ENCODE peak calls at places on chromosomes 2 and 18, in ten cellular contexts. One of them, this sample, is unnamed.

GRCh38 chr18:48908916-48909315 is 41.8 kb downstream of the SMAD7 start:
- DNase-seq in A549: no peak
- DNase-seq in prostate gland: no peak
- DNase-seq in neural progenitor cell: no peak
- DNase-seq in hepatocyte: no peak
- DNase-seq in CD8-positive, alpha-beta memory T cell: no peak
- DNase-seq in mesenchymal stem cell: no peak
- DNase-seq in OCI-LY7: no peak
- DNase-seq in CD8-positive, alpha-beta T cell: no peak
- DNase-seq in foreskin keratinocyte: no peak
- DNase-seq in this sample: no peak

GRCh38 chr2:240786871-240787311 is 33.1 kb downstream of the KIF1A start:
- DNase-seq in foreskin keratinocyte: no peak
- DNase-seq in CD8-positive, alpha-beta T cell: no peak
- DNase-seq in hepatocyte: no peak
- DNase-seq in OCI-LY7: no peak
- DNase-seq in mesenchymal stem cell: no peak
- DNase-seq in prostate gland: no peak
- DNase-seq in A549: no peak
- DNase-seq in CD8-positive, alpha-beta memory T cell: no peak
- DNase-seq in neural progenitor cell: no peak
- DNase-seq in this sample: no peak

GRCh38 chr2:15241208-15241607 is 319.9 kb downstream of the NBAS start:
- DNase-seq in prostate gland: no peak
- DNase-seq in foreskin keratinocyte: peak; percentile 29
- DNase-seq in OCI-LY7: no peak
- DNase-seq in CD8-positive, alpha-beta memory T cell: no peak
- DNase-seq in mesenchymal stem cell: no peak
- DNase-seq in A549: no peak
- DNase-seq in hepatocyte: no peak
- DNase-seq in CD8-positive, alpha-beta T cell: no peak
- DNase-seq in neural progenitor cell: no peak
- DNase-seq in this sample: no peak

GRCh38 chr2:142544173-142544572 is 333.3 kb upstream of the KYNU start:
- DNase-seq in neural progenitor cell: no peak
- DNase-seq in CD8-positive, alpha-beta T cell: no peak
- DNase-seq in OCI-LY7: no peak
- DNase-seq in A549: no peak
- DNase-seq in prostate gland: no peak
- DNase-seq in foreskin keratinocyte: no peak
- DNase-seq in hepatocyte: no peak
- DNase-seq in mesenchymal stem cell: no peak
- DNase-seq in CD8-positive, alpha-beta memory T cell: no peak
- DNase-seq in this sample: no peak

GRCh38 chr2:654896-655295 is 22.3 kb downstream of the TMEM18 start:
- DNase-seq in mesenchymal stem cell: no peak
- DNase-seq in OCI-LY7: no peak
- DNase-seq in prostate gland: no peak
- DNase-seq in CD8-positive, alpha-beta memory T cell: no peak
- DNase-seq in foreskin keratinocyte: no peak
- DNase-seq in A549: no peak
- DNase-seq in neural progenitor cell: no peak
- DNase-seq in CD8-positive, alpha-beta T cell: no peak
- DNase-seq in hepatocyte: no peak
- DNase-seq in this sample: no peak

GRCh38 chr2:113240915-113241911 is 37.5 kb downstream of the PAX8 start:
- DNase-seq in mesenchymal stem cell: peak; percentile 98
- DNase-seq in prostate gland: no peak
- DNase-seq in hepatocyte: peak; percentile 90
- DNase-seq in foreskin keratinocyte: peak; percentile 100
- DNase-seq in neural progenitor cell: no peak
- DNase-seq in CD8-positive, alpha-beta T cell: no peak
- DNase-seq in CD8-positive, alpha-beta memory T cell: no peak
- DNase-seq in A549: peak; percentile 99
- DNase-seq in OCI-LY7: no peak
- DNase-seq in this sample: peak; percentile 78

GRCh38 chr18:70454705-70455322 is 166.0 kb downstream of the SOCS6 start:
- DNase-seq in foreskin keratinocyte: no peak
- DNase-seq in mesenchymal stem cell: peak; percentile 69
- DNase-seq in A549: peak; percentile 76
- DNase-seq in hepatocyte: peak; percentile 82
- DNase-seq in prostate gland: peak; percentile 44
- DNase-seq in CD8-positive, alpha-beta memory T cell: no peak
- DNase-seq in neural progenitor cell: peak; percentile 71
- DNase-seq in CD8-positive, alpha-beta T cell: no peak
- DNase-seq in OCI-LY7: peak; percentile 35
- DNase-seq in this sample: no peak

GRCh38 chr2:163375070-163375469 is 360.7 kb downstream of the FIGN start:
- DNase-seq in mesenchymal stem cell: no peak
- DNase-seq in OCI-LY7: no peak
- DNase-seq in CD8-positive, alpha-beta memory T cell: no peak
- DNase-seq in foreskin keratinocyte: no peak
- DNase-seq in neural progenitor cell: no peak
- DNase-seq in A549: no peak
- DNase-seq in prostate gland: no peak
- DNase-seq in CD8-positive, alpha-beta T cell: no peak
- DNase-seq in hepatocyte: no peak
- DNase-seq in this sample: no peak

GRCh38 chr2:148926291-148926961 is 51.4 kb downstream of the KIF5C start:
- DNase-seq in CD8-positive, alpha-beta memory T cell: peak; percentile 31
- DNase-seq in hepatocyte: peak; percentile 82
- DNase-seq in neural progenitor cell: peak; percentile 52
- DNase-seq in CD8-positive, alpha-beta T cell: peak; percentile 68
- DNase-seq in mesenchymal stem cell: peak; percentile 36
- DNase-seq in prostate gland: no peak
- DNase-seq in OCI-LY7: peak; percentile 34
- DNase-seq in foreskin keratinocyte: no peak
- DNase-seq in A549: peak; percentile 31
- DNase-seq in this sample: no peak

GRCh38 chr18:46820863-46821262 is 64.0 kb upstream of the ST8SIA5 start:
- DNase-seq in A549: no peak
- DNase-seq in CD8-positive, alpha-beta memory T cell: no peak
- DNase-seq in hepatocyte: no peak
- DNase-seq in foreskin keratinocyte: no peak
- DNase-seq in prostate gland: no peak
- DNase-seq in mesenchymal stem cell: no peak
- DNase-seq in CD8-positive, alpha-beta T cell: no peak
- DNase-seq in OCI-LY7: no peak
- DNase-seq in neural progenitor cell: no peak
- DNase-seq in this sample: no peak

GRCh38 chr2:38107738-38108410 is 31.9 kb upstream of the CYP1B1 start:
- DNase-seq in foreskin keratinocyte: no peak
- DNase-seq in mesenchymal stem cell: no peak
- DNase-seq in CD8-positive, alpha-beta memory T cell: no peak
- DNase-seq in neural progenitor cell: peak; percentile 54
- DNase-seq in CD8-positive, alpha-beta T cell: no peak
- DNase-seq in OCI-LY7: no peak
- DNase-seq in prostate gland: no peak
- DNase-seq in A549: no peak
- DNase-seq in hepatocyte: no peak
- DNase-seq in this sample: no peak

GRCh38 chr2:38108907-38109731 is 33.2 kb upstream of the CYP1B1 start:
- DNase-seq in CD8-positive, alpha-beta T cell: no peak
- DNase-seq in CD8-positive, alpha-beta memory T cell: no peak
- DNase-seq in A549: peak; percentile 32
- DNase-seq in hepatocyte: no peak
- DNase-seq in mesenchymal stem cell: no peak
- DNase-seq in OCI-LY7: no peak
- DNase-seq in neural progenitor cell: no peak
- DNase-seq in foreskin keratinocyte: peak; percentile 16
- DNase-seq in prostate gland: no peak
- DNase-seq in this sample: no peak

GRCh38 chr2:38105911-38106310 is 30.0 kb upstream of the CYP1B1 start:
- DNase-seq in CD8-positive, alpha-beta T cell: no peak
- DNase-seq in A549: no peak
- DNase-seq in neural progenitor cell: no peak
- DNase-seq in CD8-positive, alpha-beta memory T cell: no peak
- DNase-seq in OCI-LY7: no peak
- DNase-seq in foreskin keratinocyte: no peak
- DNase-seq in hepatocyte: no peak
- DNase-seq in mesenchymal stem cell: peak; percentile 36
- DNase-seq in prostate gland: no peak
- DNase-seq in this sample: no peak

GRCh38 chr2:38104598-38104997 is 28.6 kb upstream of the CYP1B1 start:
- DNase-seq in CD8-positive, alpha-beta memory T cell: no peak
- DNase-seq in OCI-LY7: no peak
- DNase-seq in mesenchymal stem cell: no peak
- DNase-seq in hepatocyte: no peak
- DNase-seq in CD8-positive, alpha-beta T cell: no peak
- DNase-seq in prostate gland: no peak
- DNase-seq in A549: no peak
- DNase-seq in neural progenitor cell: no peak
- DNase-seq in foreskin keratinocyte: no peak
- DNase-seq in this sample: no peak

GRCh38 chr2:38106420-38107182 is 30.6 kb upstream of the CYP1B1 start:
- DNase-seq in foreskin keratinocyte: peak; percentile 19
- DNase-seq in CD8-positive, alpha-beta memory T cell: no peak
- DNase-seq in neural progenitor cell: no peak
- DNase-seq in prostate gland: no peak
- DNase-seq in mesenchymal stem cell: peak; percentile 90
- DNase-seq in OCI-LY7: no peak
- DNase-seq in A549: peak; percentile 36
- DNase-seq in hepatocyte: peak; percentile 62
- DNase-seq in CD8-positive, alpha-beta T cell: no peak
- DNase-seq in this sample: no peak
- H3K27ac ChIP-seq in foreskin keratinocyte: peak overlapping the region; percentile 33
- H3K27ac ChIP-seq in CD8-positive, alpha-beta memory T cell: no peak overlapping the region
- H3K27ac ChIP-seq in neural progenitor cell: no peak overlapping the region
- H3K27ac ChIP-seq in prostate gland: peak overlapping the region; percentile 48
- H3K27ac ChIP-seq in mesenchymal stem cell: peak overlapping the region; percentile 98
- H3K27ac ChIP-seq in OCI-LY7: no peak overlapping the region
- H3K27ac ChIP-seq in A549: peak overlapping the region; percentile 73
- H3K27ac ChIP-seq in hepatocyte: peak overlapping the region; percentile 89
- H3K27ac ChIP-seq in CD8-positive, alpha-beta T cell: no peak overlapping the region
- H3K27ac ChIP-seq in this sample: peak overlapping the region; percentile 26

GRCh38 chr2:98501896-98502295 is 57.2 kb downstream of the INPP4A start:
- DNase-seq in A549: no peak
- DNase-seq in prostate gland: no peak
- DNase-seq in mesenchymal stem cell: no peak
- DNase-seq in CD8-positive, alpha-beta T cell: peak; percentile 40
- DNase-seq in OCI-LY7: no peak
- DNase-seq in neural progenitor cell: no peak
- DNase-seq in CD8-positive, alpha-beta memory T cell: no peak
- DNase-seq in foreskin keratinocyte: no peak
- DNase-seq in hepatocyte: no peak
- DNase-seq in this sample: no peak

GRCh38 chr2:98505311-98505808 is 60.7 kb downstream of the INPP4A start:
- DNase-seq in OCI-LY7: no peak
- DNase-seq in mesenchymal stem cell: peak; percentile 61
- DNase-seq in prostate gland: no peak
- DNase-seq in CD8-positive, alpha-beta T cell: no peak
- DNase-seq in A549: no peak
- DNase-seq in hepatocyte: no peak
- DNase-seq in CD8-positive, alpha-beta memory T cell: no peak
- DNase-seq in neural progenitor cell: no peak
- DNase-seq in foreskin keratinocyte: no peak
- DNase-seq in this sample: no peak

GRCh38 chr2:98502556-98503335 is 58.1 kb downstream of the INPP4A start:
- DNase-seq in CD8-positive, alpha-beta T cell: no peak
- DNase-seq in mesenchymal stem cell: peak; percentile 50
- DNase-seq in foreskin keratinocyte: no peak
- DNase-seq in neural progenitor cell: no peak
- DNase-seq in CD8-positive, alpha-beta memory T cell: no peak
- DNase-seq in OCI-LY7: no peak
- DNase-seq in A549: no peak
- DNase-seq in prostate gland: no peak
- DNase-seq in hepatocyte: no peak
- DNase-seq in this sample: no peak

GRCh38 chr2:98504386-98505109 is 59.9 kb downstream of the INPP4A start:
- DNase-seq in CD8-positive, alpha-beta T cell: no peak
- DNase-seq in OCI-LY7: no peak
- DNase-seq in CD8-positive, alpha-beta memory T cell: no peak
- DNase-seq in mesenchymal stem cell: no peak
- DNase-seq in foreskin keratinocyte: no peak
- DNase-seq in hepatocyte: no peak
- DNase-seq in prostate gland: peak; percentile 25
- DNase-seq in neural progenitor cell: no peak
- DNase-seq in A549: no peak
- DNase-seq in this sample: no peak

DNA sequence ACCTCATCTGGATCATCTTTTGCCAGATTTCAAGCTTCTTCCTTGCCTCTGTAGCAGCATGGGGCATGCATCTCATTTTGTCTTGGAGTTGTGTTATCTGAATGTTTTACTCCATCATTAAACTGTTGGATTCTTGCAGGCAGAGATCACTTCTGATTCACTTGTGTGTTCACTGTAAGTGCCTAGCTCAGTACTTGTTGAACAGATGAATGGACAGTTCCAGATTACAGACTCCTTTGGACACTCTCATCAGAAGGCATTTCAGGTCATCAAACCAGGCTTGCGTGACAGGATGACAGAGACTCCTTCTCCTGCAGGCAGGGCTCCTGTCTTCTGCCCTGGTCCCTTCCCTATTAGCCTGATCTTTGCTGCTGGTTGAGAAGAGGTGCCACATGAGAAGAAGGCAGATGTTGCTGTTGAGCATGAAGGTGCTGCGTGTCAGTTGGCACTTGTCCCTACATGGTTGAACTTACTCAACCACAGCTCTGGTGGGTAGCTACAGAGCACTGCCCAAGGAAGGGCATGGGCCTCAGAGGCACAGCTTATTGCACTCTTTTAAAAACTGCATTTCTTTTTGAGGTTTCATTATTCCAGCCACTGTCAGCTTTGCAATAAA is 58.9 kb downstream of the INPP4A start:
- DNase-seq in foreskin keratinocyte: no peak
- DNase-seq in OCI-LY7: no peak
- DNase-seq in prostate gland: no peak
- DNase-seq in CD8-positive, alpha-beta T cell: no peak
- DNase-seq in CD8-positive, alpha-beta memory T cell: no peak
- DNase-seq in A549: no peak
- DNase-seq in mesenchymal stem cell: no peak
- DNase-seq in neural progenitor cell: no peak
- DNase-seq in hepatocyte: no peak
- DNase-seq in this sample: no peak
- H3K4me1 ChIP-seq in foreskin keratinocyte: no peaks in the 10 kb centered on the region
- H3K4me1 ChIP-seq in OCI-LY7: no peaks in the 10 kb centered on the region
- H3K4me1 ChIP-seq in prostate gland: no peaks in the 10 kb centered on the region
- H3K4me1 ChIP-seq in CD8-positive, alpha-beta T cell: peaks cover 79% of the 10 kb centered on the region
- H3K4me1 ChIP-seq in CD8-positive, alpha-beta memory T cell: peaks cover 79% of the 10 kb centered on the region
- H3K4me1 ChIP-seq in A549: peaks cover 6% of the 10 kb centered on the region
- H3K4me1 ChIP-seq in mesenchymal stem cell: peaks cover 7% of the 10 kb centered on the region
- H3K4me1 ChIP-seq in neural progenitor cell: no peaks in the 10 kb centered on the region
- H3K4me1 ChIP-seq in hepatocyte: no peaks in the 10 kb centered on the region
- H3K4me1 ChIP-seq in this sample: peaks cover 17% of the 10 kb centered on the region

GRCh38 chr18:770583-770961 is 41.5 kb downstream of the YES1 start:
- DNase-seq in hepatocyte: no peak
- DNase-seq in neural progenitor cell: no peak
- DNase-seq in prostate gland: no peak
- DNase-seq in CD8-positive, alpha-beta T cell: no peak
- DNase-seq in OCI-LY7: no peak
- DNase-seq in A549: no peak
- DNase-seq in mesenchymal stem cell: no peak
- DNase-seq in CD8-positive, alpha-beta memory T cell: no peak
- DNase-seq in foreskin keratinocyte: no peak
- DNase-seq in this sample: no peak
- H3K27ac ChIP-seq in hepatocyte: peak overlapping the region; percentile 2
- H3K27ac ChIP-seq in neural progenitor cell: no peak overlapping the region
- H3K27ac ChIP-seq in prostate gland: no peak overlapping the region
- H3K27ac ChIP-seq in CD8-positive, alpha-beta T cell: no peak overlapping the region
- H3K27ac ChIP-seq in OCI-LY7: no peak overlapping the region
- H3K27ac ChIP-seq in A549: no peak overlapping the region
- H3K27ac ChIP-seq in mesenchymal stem cell: no peak overlapping the region
- H3K27ac ChIP-seq in CD8-positive, alpha-beta memory T cell: no peak overlapping the region
- H3K27ac ChIP-seq in foreskin keratinocyte: no peak overlapping the region
- H3K27ac ChIP-seq in this sample: no peak overlapping the region

GRCh38 chr2:217918220-217919024 is 84.4 kb downstream of the TNS1 start:
- DNase-seq in CD8-positive, alpha-beta memory T cell: no peak
- DNase-seq in CD8-positive, alpha-beta T cell: no peak
- DNase-seq in prostate gland: no peak
- DNase-seq in hepatocyte: no peak
- DNase-seq in mesenchymal stem cell: peak; percentile 57
- DNase-seq in OCI-LY7: no peak
- DNase-seq in foreskin keratinocyte: no peak
- DNase-seq in A549: no peak
- DNase-seq in neural progenitor cell: peak; percentile 55
- DNase-seq in this sample: no peak
- H3K4me1 ChIP-seq in CD8-positive, alpha-beta memory T cell: no peaks in the 10 kb centered on the region
- H3K4me1 ChIP-seq in CD8-positive, alpha-beta T cell: no peaks in the 10 kb centered on the region
- H3K4me1 ChIP-seq in prostate gland: peaks cover 40% of the 10 kb centered on the region
- H3K4me1 ChIP-seq in hepatocyte: peaks cover 47% of the 10 kb centered on the region
- H3K4me1 ChIP-seq in mesenchymal stem cell: peaks cover 66% of the 10 kb centered on the region
- H3K4me1 ChIP-seq in OCI-LY7: no peaks in the 10 kb centered on the region
- H3K4me1 ChIP-seq in foreskin keratinocyte: no peaks in the 10 kb centered on the region
- H3K4me1 ChIP-seq in A549: peaks cover 77% of the 10 kb centered on the region
- H3K4me1 ChIP-seq in neural progenitor cell: peaks cover 18% of the 10 kb centered on the region
- H3K4me1 ChIP-seq in this sample: peaks cover 100% of the 10 kb centered on the region